ENCODE peak calls at places on chromosome 19, in eight cellular contexts. Y is stomach, Q is Calu3, S is occipital lobe, U is tibial nerve, N is OCI-LY7, P is T follicular helper cell, E is SW480. X is an unnamed sample.

GRCh38 chr19:32104465-32105235 is 240.8 kb upstream of the ZNF507 start:
- DNase-seq in U (no peak), N (no peak), E (peak), Q (no peak), Y (no peak), S (no peak), P (no peak), X (no peak)

GRCh38 chr19:51398096-51398704 is 7.8 kb upstream of the C19orf84 start:
- DNase-seq in Q (no peak), N (peak), U (no peak), Y (no peak), P (no peak), E (peak), S (no peak), X (no peak)

GRCh38 chr19:6071103-6071485 is 39.2 kb downstream of the RFX2 start:
- DNase-seq in P (no peak), Y (no peak), S (no peak), E (no peak), Q (no peak), U (no peak), N (no peak), X (no peak)

GRCh38 chr19:58559275-58560006 is 1.0 kb upstream of the UBE2M start:
- DNase-seq in Y (peak), P (no peak), N (peak), E (peak), Q (peak), S (no peak), U (peak), X (peak)

GRCh38 chr19:21638776-21639175 is 128.6 kb downstream of the ZNF100 start:
- DNase-seq in E (no peak), S (no peak), N (no peak), Q (no peak), P (no peak), U (no peak), Y (no peak), X (no peak)

GRCh38 chr19:3375221-3376088 is 9.1 kb downstream of the NFIC start:
- DNase-seq in U (peak), Q (no peak), Y (peak), P (no peak), E (no peak), N (no peak), S (peak), X (peak)

GRCh38 chr19:54317108-54317964 is 4.4 kb upstream of the LILRA5 start:
- DNase-seq in N (no peak), S (no peak), P (no peak), E (no peak), Q (no peak), U (no peak), Y (no peak), X (no peak)

GRCh38 chr19:1383014-1383310 is 745 bp upstream of the NDUFS7 start:
- DNase-seq in Y (no peak), N (no peak), P (no peak), U (no peak), E (no peak), S (no peak), Q (no peak), X (no peak)